ENCODE peak calls at places on chromosomes 13 and 19, in nine cellular contexts. One of them, this sample, is unnamed.

GRCh38 chr13:44051923-44052322 is 172.2 kb downstream of the LACC1 start:
- DNase-seq in breast epithelium: no peak
- DNase-seq in body of pancreas: no peak
- DNase-seq in testis: no peak
- DNase-seq in gastrocnemius medialis: no peak
- DNase-seq in uterus: no peak
- DNase-seq in A549: peak
- DNase-seq in IMR-90: peak
- DNase-seq in Peyer's patch: no peak
- DNase-seq in this sample: no peak

GRCh38 chr19:38317104-38317612 is 1.4 kb upstream of the YIF1B start:
- DNase-seq in body of pancreas: no peak
- DNase-seq in breast epithelium: no peak
- DNase-seq in gastrocnemius medialis: no peak
- DNase-seq in A549: no peak
- DNase-seq in uterus: no peak
- DNase-seq in testis: no peak
- DNase-seq in Peyer's patch: peak
- DNase-seq in IMR-90: no peak
- DNase-seq in this sample: peak

GRCh38 chr19:13856530-13856929 is 20.4 kb upstream of the NANOS3 start:
- DNase-seq in A549: no peak
- DNase-seq in uterus: no peak
- DNase-seq in breast epithelium: no peak
- DNase-seq in testis: no peak
- DNase-seq in body of pancreas: no peak
- DNase-seq in Peyer's patch: peak
- DNase-seq in gastrocnemius medialis: no peak
- DNase-seq in IMR-90: no peak
- DNase-seq in this sample: peak

GRCh38 chr19:33186431-33186830 is 7.7 kb upstream of the LRP3 start:
- DNase-seq in body of pancreas: no peak
- DNase-seq in A549: no peak
- DNase-seq in IMR-90: no peak
- DNase-seq in Peyer's patch: peak
- DNase-seq in breast epithelium: no peak
- DNase-seq in uterus: no peak
- DNase-seq in testis: no peak
- DNase-seq in gastrocnemius medialis: no peak
- DNase-seq in this sample: no peak

GRCh38 chr19:15210323-15210774 is 9.6 kb upstream of the NOTCH3 start:
- DNase-seq in gastrocnemius medialis: peak
- DNase-seq in body of pancreas: no peak
- DNase-seq in IMR-90: peak
- DNase-seq in testis: no peak
- DNase-seq in A549: peak
- DNase-seq in uterus: no peak
- DNase-seq in breast epithelium: no peak
- DNase-seq in Peyer's patch: peak
- DNase-seq in this sample: peak

GRCh38 chr13:95497307-95497943 is 55.1 kb upstream of the CLDN10 start:
- DNase-seq in gastrocnemius medialis: no peak
- DNase-seq in A549: no peak
- DNase-seq in breast epithelium: no peak
- DNase-seq in testis: no peak
- DNase-seq in body of pancreas: peak
- DNase-seq in Peyer's patch: no peak
- DNase-seq in uterus: no peak
- DNase-seq in IMR-90: no peak
- DNase-seq in this sample: no peak

GRCh38 chr13:105773887-105774538 is 761.4 kb downstream of the EFNB2 start:
- DNase-seq in body of pancreas: no peak
- DNase-seq in uterus: no peak
- DNase-seq in IMR-90: peak
- DNase-seq in breast epithelium: no peak
- DNase-seq in Peyer's patch: no peak
- DNase-seq in A549: peak
- DNase-seq in testis: no peak
- DNase-seq in gastrocnemius medialis: no peak
- DNase-seq in this sample: no peak

GRCh38 chr13:48000559-48001126 is 430 bp downstream of the SUCLA2 start:
- DNase-seq in gastrocnemius medialis: peak
- DNase-seq in IMR-90: peak
- DNase-seq in Peyer's patch: no peak
- DNase-seq in A549: peak
- DNase-seq in breast epithelium: peak
- DNase-seq in uterus: no peak
- DNase-seq in testis: no peak
- DNase-seq in body of pancreas: peak
- DNase-seq in this sample: no peak

GRCh38 chr19:46722421-46723022 is 5.6 kb upstream of the PRKD2 start:
- DNase-seq in Peyer's patch: no peak
- DNase-seq in breast epithelium: no peak
- DNase-seq in uterus: no peak
- DNase-seq in body of pancreas: no peak
- DNase-seq in testis: no peak
- DNase-seq in A549: no peak
- DNase-seq in IMR-90: no peak
- DNase-seq in gastrocnemius medialis: no peak
- DNase-seq in this sample: no peak

GRCh38 chr13:41267106-41267505 is 3.7 kb upstream of the MTRF1 start:
- DNase-seq in Peyer's patch: no peak
- DNase-seq in body of pancreas: no peak
- DNase-seq in breast epithelium: no peak
- DNase-seq in IMR-90: peak
- DNase-seq in A549: no peak
- DNase-seq in uterus: no peak
- DNase-seq in gastrocnemius medialis: no peak
- DNase-seq in testis: no peak
- DNase-seq in this sample: no peak

GRCh38 chr13:41268764-41269163 is 5.4 kb upstream of the MTRF1 start:
- DNase-seq in A549: peak
- DNase-seq in breast epithelium: no peak
- DNase-seq in testis: no peak
- DNase-seq in IMR-90: peak
- DNase-seq in Peyer's patch: no peak
- DNase-seq in body of pancreas: no peak
- DNase-seq in gastrocnemius medialis: no peak
- DNase-seq in uterus: no peak
- DNase-seq in this sample: peak

GRCh38 chr13:41257535-41257934 is 5.8 kb downstream of the MTRF1 start:
- DNase-seq in body of pancreas: no peak
- DNase-seq in uterus: no peak
- DNase-seq in A549: no peak
- DNase-seq in breast epithelium: no peak
- DNase-seq in gastrocnemius medialis: no peak
- DNase-seq in testis: no peak
- DNase-seq in IMR-90: no peak
- DNase-seq in Peyer's patch: no peak
- DNase-seq in this sample: no peak

GRCh38 chr13:41259875-41260501 is 3.4 kb downstream of the MTRF1 start:
- DNase-seq in breast epithelium: no peak
- DNase-seq in testis: no peak
- DNase-seq in IMR-90: no peak
- DNase-seq in A549: no peak
- DNase-seq in Peyer's patch: no peak
- DNase-seq in uterus: no peak
- DNase-seq in gastrocnemius medialis: no peak
- DNase-seq in body of pancreas: no peak
- DNase-seq in this sample: no peak

GRCh38 chr13:41263261-41263971 is at the start of gene MTRF1:
- DNase-seq in IMR-90: peak
- DNase-seq in breast epithelium: peak
- DNase-seq in testis: peak
- DNase-seq in uterus: peak
- DNase-seq in gastrocnemius medialis: peak
- DNase-seq in Peyer's patch: peak
- DNase-seq in body of pancreas: peak
- DNase-seq in A549: peak
- DNase-seq in this sample: peak
- TF ChIP-seq POLR2A in IMR-90: no peak
- TF ChIP-seq POLR2A in breast epithelium: no peak
- TF ChIP-seq POLR2A in testis: no peak
- TF ChIP-seq POLR2A in uterus: no peak
- TF ChIP-seq POLR2A in gastrocnemius medialis: no peak
- TF ChIP-seq POLR2A in Peyer's patch: no peak
- TF ChIP-seq POLR2A in body of pancreas: no peak
- TF ChIP-seq POLR2A in A549: peak
- TF ChIP-seq POLR2A in this sample: peak

GRCh38 chr19:4066682-4067395 is at the start of gene ZBTB7A:
- DNase-seq in uterus: peak
- DNase-seq in IMR-90: peak
- DNase-seq in body of pancreas: peak
- DNase-seq in breast epithelium: peak
- DNase-seq in Peyer's patch: peak
- DNase-seq in gastrocnemius medialis: peak
- DNase-seq in A549: peak
- DNase-seq in testis: peak
- DNase-seq in this sample: peak
- TF ChIP-seq POLR2A in uterus: peak
- TF ChIP-seq POLR2A in IMR-90: no peak
- TF ChIP-seq POLR2A in body of pancreas: peak
- TF ChIP-seq POLR2A in breast epithelium: no peak
- TF ChIP-seq POLR2A in Peyer's patch: peak
- TF ChIP-seq POLR2A in gastrocnemius medialis: peak
- TF ChIP-seq POLR2A in A549: peak
- TF ChIP-seq POLR2A in testis: no peak
- TF ChIP-seq POLR2A in this sample: no peak

GRCh38 chr19:8358948-8359347 is 5.0 kb upstream of the ANGPTL4 start:
- DNase-seq in Peyer's patch: no peak
- DNase-seq in IMR-90: no peak
- DNase-seq in testis: no peak
- DNase-seq in A549: no peak
- DNase-seq in body of pancreas: no peak
- DNase-seq in uterus: no peak
- DNase-seq in gastrocnemius medialis: no peak
- DNase-seq in breast epithelium: no peak
- DNase-seq in this sample: no peak

GRCh38 chr19:8352134-8352827 is 9.2 kb upstream of the KANK3 start:
- DNase-seq in IMR-90: peak
- DNase-seq in body of pancreas: peak
- DNase-seq in Peyer's patch: no peak
- DNase-seq in uterus: no peak
- DNase-seq in A549: no peak
- DNase-seq in gastrocnemius medialis: no peak
- DNase-seq in testis: no peak
- DNase-seq in breast epithelium: no peak
- DNase-seq in this sample: no peak

GRCh38 chr19:8357007-8357521 is 6.9 kb upstream of the ANGPTL4 start:
- DNase-seq in body of pancreas: no peak
- DNase-seq in testis: no peak
- DNase-seq in uterus: no peak
- DNase-seq in gastrocnemius medialis: no peak
- DNase-seq in breast epithelium: no peak
- DNase-seq in IMR-90: no peak
- DNase-seq in Peyer's patch: no peak
- DNase-seq in A549: no peak
- DNase-seq in this sample: no peak

GRCh38 chr19:8360196-8360595 is 3.8 kb upstream of the ANGPTL4 start:
- DNase-seq in uterus: no peak
- DNase-seq in Peyer's patch: no peak
- DNase-seq in gastrocnemius medialis: no peak
- DNase-seq in A549: no peak
- DNase-seq in breast epithelium: no peak
- DNase-seq in body of pancreas: no peak
- DNase-seq in testis: no peak
- DNase-seq in IMR-90: no peak
- DNase-seq in this sample: no peak

GRCh38 chr19:8355631-8356402 is 8.1 kb upstream of the ANGPTL4 start:
- DNase-seq in breast epithelium: no peak
- DNase-seq in body of pancreas: peak
- DNase-seq in IMR-90: peak
- DNase-seq in uterus: no peak
- DNase-seq in A549: peak
- DNase-seq in Peyer's patch: peak
- DNase-seq in gastrocnemius medialis: peak
- DNase-seq in testis: peak
- DNase-seq in this sample: no peak
- TF ChIP-seq POLR2A in breast epithelium: no peak
- TF ChIP-seq POLR2A in body of pancreas: no peak
- TF ChIP-seq POLR2A in IMR-90: no peak
- TF ChIP-seq POLR2A in uterus: no peak
- TF ChIP-seq POLR2A in A549: no peak
- TF ChIP-seq POLR2A in Peyer's patch: no peak
- TF ChIP-seq POLR2A in gastrocnemius medialis: no peak
- TF ChIP-seq POLR2A in testis: no peak
- TF ChIP-seq POLR2A in this sample: no peak

GRCh38 chr19:50511069-50511822 is at the start of gene JOSD2:
- DNase-seq in gastrocnemius medialis: peak
- DNase-seq in body of pancreas: peak
- DNase-seq in breast epithelium: peak
- DNase-seq in Peyer's patch: peak
- DNase-seq in testis: peak
- DNase-seq in uterus: peak
- DNase-seq in A549: peak
- DNase-seq in IMR-90: peak
- DNase-seq in this sample: peak
- TF ChIP-seq POLR2A in gastrocnemius medialis: peak
- TF ChIP-seq POLR2A in body of pancreas: peak
- TF ChIP-seq POLR2A in breast epithelium: no peak
- TF ChIP-seq POLR2A in Peyer's patch: peak
- TF ChIP-seq POLR2A in testis: peak
- TF ChIP-seq POLR2A in uterus: peak
- TF ChIP-seq POLR2A in A549: peak
- TF ChIP-seq POLR2A in IMR-90: peak
- TF ChIP-seq POLR2A in this sample: peak

GRCh38 chr19:40603719-40604646 is 2.8 kb downstream of the LTBP4 start:
- DNase-seq in A549: peak
- DNase-seq in IMR-90: peak
- DNase-seq in gastrocnemius medialis: peak
- DNase-seq in Peyer's patch: peak
- DNase-seq in testis: peak
- DNase-seq in breast epithelium: peak
- DNase-seq in body of pancreas: peak
- DNase-seq in uterus: peak
- DNase-seq in this sample: peak
- TF ChIP-seq POLR2A in A549: peak
- TF ChIP-seq POLR2A in IMR-90: no peak
- TF ChIP-seq POLR2A in gastrocnemius medialis: peak
- TF ChIP-seq POLR2A in Peyer's patch: peak
- TF ChIP-seq POLR2A in testis: no peak
- TF ChIP-seq POLR2A in breast epithelium: no peak
- TF ChIP-seq POLR2A in body of pancreas: no peak
- TF ChIP-seq POLR2A in uterus: peak
- TF ChIP-seq POLR2A in this sample: peak

This sample was measured in erythroblast.